ENCODE peak calls at places on chromosomes 11 and 22, in four cellular contexts. K, P, J and G are unnamed samples.

GRCh38 chr11:42013656-42014201 is 554.3 kb upstream of the LRRC4C start:
- DNase-seq in J (no peak), P (no peak), K (no peak), G (no peak)

GRCh38 chr11:69888671-69889076 is 69.5 kb upstream of the FGF3 start:
- DNase-seq in J (peak; percentile 59), P (no peak), K (peak; percentile 89), G (peak; percentile 81)

GRCh38 chr22:32204856-32205722 is at the start of gene RFPL2:
- DNase-seq in J (peak; percentile 36), K (peak; percentile 89), P (no peak), G (peak; percentile 71)

GRCh38 chr11:102794382-102794781 is 3.6 kb downstream of the MMP1 start:
- DNase-seq in K (peak; percentile 73), P (no peak), J (no peak), G (peak; percentile 58)

GRCh38 chr22:45302047-45302446 is 7.7 kb upstream of the FAM118A start:
- DNase-seq in P (no peak), K (no peak), J (no peak), G (no peak)

GRCh38 chr11:16741473-16741872 is 3.0 kb downstream of the C11orf58 start:
- DNase-seq in J (no peak), K (no peak), P (no peak), G (no peak)

GRCh38 chr11:109914809-109915653 is 178.2 kb upstream of the ZC3H12C start:
- DNase-seq in P (no peak), K (no peak), J (no peak), G (no peak)

GRCh38 chr22:17422736-17423343 is 53.6 kb downstream of the CECR2 start:
- DNase-seq in P (no peak), J (no peak), K (no peak), G (no peak)

GRCh38 chr11:13691296-13691899 is 22.9 kb downstream of the FAR1 start:
- DNase-seq in K (no peak), J (no peak), P (no peak), G (no peak)

GRCh38 chr11:70202898-70203748 is at the start of gene FADD:
- DNase-seq in P (peak; percentile 88), K (peak; percentile 94), J (peak; percentile 91), G (peak; percentile 90)

GRCh38 chr11:72519220-72519881 is 85.0 kb upstream of the CLPB start:
- DNase-seq in K (no peak), P (no peak), J (no peak), G (peak; percentile 54)

GRCh38 chr11:109914038-109914437 is 179.2 kb upstream of the ZC3H12C start:
- DNase-seq in K (no peak), P (no peak), J (no peak), G (no peak)

GRCh38 chr11:125091247-125091876 is 20.1 kb downstream of the TMEM218 start:
- DNase-seq in P (peak; percentile 53), J (peak; percentile 77), K (peak; percentile 68), G (peak; percentile 61)

GRCh38 chr11:122163420-122163819 is 47.4 kb upstream of the BLID start:
- DNase-seq in P (no peak), K (no peak), J (no peak), G (no peak)

GRCh38 chr11:86919557-86920210 is 35.5 kb downstream of the FZD4 start:
- DNase-seq in K (peak; percentile 61), J (no peak), P (no peak), G (peak; percentile 29)

GRCh38 chr11:2534957-2535672 is 90.3 kb downstream of the KCNQ1 start:
- DNase-seq in J (peak; percentile 0), P (no peak), K (no peak), G (no peak)

GRCh38 chr11:119567667-119568582 is 145.0 kb upstream of the THY1 start:
- DNase-seq in P (no peak), K (no peak), J (peak; percentile 41), G (no peak)

GRCh38 chr11:1480191-1480554 is 6.4 kb downstream of the MOB2 start:
- DNase-seq in J (no peak), P (no peak), K (no peak), G (no peak)
- H3K27ac ChIP-seq in J (no peak overlapping the region), P (no peak overlapping the region), K (no peak overlapping the region), G (no peak overlapping the region)

GRCh38 chr11:93344855-93345333 is 14.4 kb downstream of the DEUP1 start:
- DNase-seq in K (no peak), P (no peak), J (no peak), G (no peak)
- H3K27ac ChIP-seq in K (no peak overlapping the region), P (no peak overlapping the region), J (no peak overlapping the region), G (no peak overlapping the region)

GRCh38 chr11:44865866-44866272 is 84.8 kb downstream of the TP53I11 start:
- DNase-seq in K (no peak), P (no peak), J (peak; percentile 88), G (no peak)

GRCh38 chr11:44860967-44861828 is 89.5 kb downstream of the TP53I11 start:
- DNase-seq in P (no peak), K (no peak), J (no peak), G (no peak)

GRCh38 chr11:44862546-44863101 is 88.1 kb downstream of the TP53I11 start:
- DNase-seq in K (no peak), J (no peak), P (no peak), G (no peak)

GRCh38 chr11:44861829-44862545 is 88.7 kb downstream of the TP53I11 start:
- DNase-seq in P (peak; percentile 77), J (peak; percentile 21), K (peak; percentile 83), G (peak; percentile 79)

GRCh38 chr11:44863231-44863630 is 87.5 kb downstream of the TP53I11 start:
- DNase-seq in K (no peak), J (no peak), P (no peak), G (no peak)
- H3K27ac ChIP-seq in K (no peak overlapping the region), J (no peak overlapping the region), P (no peak overlapping the region), G (no peak overlapping the region)

GRCh38 chr22:49954354-49954753 is 6.2 kb upstream of the PIM3 start:
- DNase-seq in P (no peak), K (no peak), J (peak; percentile 96), G (no peak)
- H3K27ac ChIP-seq in P (no peak overlapping the region), K (no peak overlapping the region), J (peak overlapping the region; percentile 99), G (no peak overlapping the region)

DNA sequence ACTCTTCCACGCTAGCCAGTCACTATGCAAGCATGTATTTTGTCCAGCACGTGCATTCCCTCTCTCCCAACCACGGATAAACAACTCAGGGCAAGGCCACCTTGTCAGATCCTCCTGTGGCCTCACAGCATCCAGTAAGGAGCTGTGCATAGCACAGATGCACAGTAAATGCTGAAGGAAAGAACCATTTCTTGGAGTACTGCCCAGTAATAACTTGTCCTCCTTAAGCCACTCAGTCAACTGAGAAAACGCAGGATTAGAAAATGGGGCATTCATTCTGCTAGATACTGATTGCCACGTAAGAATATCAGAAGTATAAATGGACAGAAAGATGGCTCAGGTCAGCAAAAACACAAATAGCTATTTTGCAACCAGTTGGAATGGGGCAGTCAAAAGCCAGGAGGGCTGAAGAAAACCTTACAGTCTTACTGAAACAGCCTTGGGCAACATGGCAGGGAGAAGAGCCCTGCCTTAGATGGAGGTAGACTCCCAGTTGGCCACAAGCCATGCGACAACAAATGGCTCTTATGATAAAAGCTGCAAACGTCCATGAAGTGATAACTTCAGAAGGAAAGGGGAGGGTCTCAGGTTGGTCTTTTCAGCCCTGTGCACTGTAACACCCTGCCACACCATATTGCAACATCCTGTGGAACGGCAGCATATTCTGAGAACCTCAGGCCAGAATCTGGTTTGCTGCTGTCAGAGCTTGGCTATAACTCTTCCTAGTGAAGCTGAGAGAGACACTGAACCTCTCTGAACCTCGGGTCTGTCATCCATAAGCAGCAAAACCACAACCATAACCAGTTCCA is 23.0 kb downstream of the PC start:
- DNase-seq in J (no peak), K (no peak), P (no peak), G (no peak)
- H3K27ac ChIP-seq in J (no peak overlapping the region), K (no peak overlapping the region), P (no peak overlapping the region), G (no peak overlapping the region)